ENCODE peak calls at places on chromosomes 3 and 15, in four cellular contexts. B is CD8-positive, alpha-beta T cell; G is nucleus accumbens; M is activated CD4-positive, CD25-positive, alpha-beta regulatory T cell treated with anti-CD3 and anti-CD28 coated beads, Interleukin-2, amount 50 U/mL, for 16 hours. K is an unnamed sample.

GRCh38 chr3:12818273-12818672 is 21.8 kb downstream of the CAND2 start:
- DNase-seq in M (no peak), G (no peak), B (no peak), K (no peak)

GRCh38 chr15:82051664-82052063 is 5.8 kb upstream of the MEX3B start:
- DNase-seq in G (no peak), M (no peak), B (no peak), K (no peak)

GRCh38 chr3:132386259-132386658 is 31.0 kb upstream of the DNAJC13 start:
- DNase-seq in M (no peak), B (no peak), G (no peak), K (no peak)

GRCh38 chr3:44861412-44862220 is at the start of gene TMEM42:
- DNase-seq in G (peak), M (peak), B (peak), K (peak)

GRCh38 chr15:37079726-37080125 is 20.6 kb downstream of the MEIS2 start:
- DNase-seq in M (no peak), G (peak), B (no peak), K (peak)

GRCh38 chr3:195524171-195524896 is 18.8 kb downstream of the PPP1R2 start:
- DNase-seq in M (no peak), B (peak), G (no peak), K (no peak)

GRCh38 chr15:39922450-39923092 is 2.5 kb upstream of the GPR176 start:
- DNase-seq in M (no peak), G (no peak), B (no peak), K (peak)

GRCh38 chr3:62052331-62052730 is 321.0 kb downstream of the FEZF2 start:
- DNase-seq in G (no peak), M (no peak), B (no peak), K (no peak)

GRCh38 chr15:35000511-35000910 is 12.4 kb upstream of the ZNF770 start:
- DNase-seq in M (no peak), G (no peak), B (no peak), K (no peak)

GRCh38 chr3:193129607-193130006 is 111.4 kb upstream of the PLAAT1 start:
- DNase-seq in M (no peak), G (no peak), B (no peak), K (no peak)

GRCh38 chr3:144499346-144499745 is 527.7 kb downstream of the DIPK2A start:
- DNase-seq in G (no peak), M (no peak), B (no peak), K (no peak)

GRCh38 chr15:78438595-78439285 is 724 bp downstream of the IREB2 start:
- DNase-seq in B (no peak), G (no peak), M (no peak), K (peak)

GRCh38 chr15:65981837-65982696 is 112.8 kb downstream of the RAB11A start:
- DNase-seq in M (peak), G (no peak), B (peak), K (no peak)

GRCh38 chr3:127761101-127761802 is 61.1 kb downstream of the MGLL start:
- DNase-seq in M (no peak), G (peak), B (no peak), K (peak)

GRCh38 chr3:16529264-16529663 is 15.8 kb upstream of the RFTN1 start:
- DNase-seq in G (no peak), M (no peak), B (no peak), K (no peak)

GRCh38 chr3:182618981-182619591 is 174.2 kb upstream of the ATP11B start:
- DNase-seq in M (no peak), G (no peak), B (no peak), K (no peak)

GRCh38 chr3:27526614-27527315 is 42.6 kb upstream of the SLC4A7 start:
- DNase-seq in B (no peak), M (no peak), G (no peak), K (no peak)

GRCh38 chr3:188049890-188050530 is 103.9 kb upstream of the LPP start:
- DNase-seq in M (no peak), G (no peak), B (peak), K (no peak)

GRCh38 chr3:112604536-112604935 is 36.4 kb downstream of the CCDC80 start:
- DNase-seq in M (no peak), G (no peak), B (no peak), K (no peak)

GRCh38 chr15:81360491-81360890 is 13.5 kb downstream of the TMC3 start:
- DNase-seq in B (no peak), G (no peak), M (no peak), K (no peak)

GRCh38 chr3:39294446-39295183 is 14.8 kb upstream of the CX3CR1 start:
- DNase-seq in G (no peak), M (no peak), B (no peak), K (no peak)

K was measured in anterior cingulate cortex.